ENCODE peak calls at places on chromosomes 7 and 10, in nine cellular contexts. One of them, this sample, is unnamed.

GRCh38 chr10:26480909-26481703 is 43.0 kb downstream of the APBB1IP start:
- DNase-seq in HCT116: no peak
- DNase-seq in tibial nerve: no peak
- DNase-seq in esophagus muscularis mucosa: no peak
- DNase-seq in esophagus squamous epithelium: no peak
- DNase-seq in NB4: peak; percentile 77
- DNase-seq in right lobe of liver: no peak
- DNase-seq in spleen: no peak
- DNase-seq in body of pancreas: no peak
- DNase-seq in this sample: no peak

GRCh38 chr10:31677198-31678138 is 251.2 kb downstream of the ARHGAP12 start:
- DNase-seq in HCT116: no peak
- DNase-seq in esophagus squamous epithelium: no peak
- DNase-seq in esophagus muscularis mucosa: no peak
- DNase-seq in spleen: no peak
- DNase-seq in tibial nerve: no peak
- DNase-seq in NB4: no peak
- DNase-seq in right lobe of liver: no peak
- DNase-seq in body of pancreas: no peak
- DNase-seq in this sample: no peak

GRCh38 chr7:155303039-155303593 is 5.4 kb downstream of the INSIG1 start:
- DNase-seq in HCT116: no peak
- DNase-seq in NB4: no peak
- DNase-seq in right lobe of liver: peak; percentile 72
- DNase-seq in esophagus squamous epithelium: no peak
- DNase-seq in tibial nerve: no peak
- DNase-seq in spleen: no peak
- DNase-seq in body of pancreas: no peak
- DNase-seq in esophagus muscularis mucosa: no peak
- DNase-seq in this sample: no peak

GRCh38 chr7:149732611-149733010 is 40.8 kb downstream of the ZNF467 start:
- DNase-seq in right lobe of liver: no peak
- DNase-seq in body of pancreas: no peak
- DNase-seq in spleen: peak; percentile 28
- DNase-seq in esophagus muscularis mucosa: no peak
- DNase-seq in HCT116: no peak
- DNase-seq in NB4: no peak
- DNase-seq in esophagus squamous epithelium: no peak
- DNase-seq in tibial nerve: no peak
- DNase-seq in this sample: no peak

GRCh38 chr10:117137031-117137910 is 799 bp downstream of the VAX1 start:
- DNase-seq in HCT116: no peak
- DNase-seq in tibial nerve: no peak
- DNase-seq in NB4: no peak
- DNase-seq in esophagus muscularis mucosa: no peak
- DNase-seq in spleen: no peak
- DNase-seq in right lobe of liver: peak; percentile 53
- DNase-seq in esophagus squamous epithelium: no peak
- DNase-seq in body of pancreas: no peak
- DNase-seq in this sample: no peak

GRCh38 chr7:23472974-23473847 is 2.9 kb upstream of the IGF2BP3 start:
- DNase-seq in esophagus muscularis mucosa: peak; percentile 53
- DNase-seq in NB4: peak; percentile 62
- DNase-seq in esophagus squamous epithelium: no peak
- DNase-seq in spleen: no peak
- DNase-seq in right lobe of liver: no peak
- DNase-seq in body of pancreas: no peak
- DNase-seq in HCT116: no peak
- DNase-seq in tibial nerve: no peak
- DNase-seq in this sample: peak; percentile 73

GRCh38 chr10:49594594-49594993 is 15.5 kb upstream of the SLC18A3 start:
- DNase-seq in right lobe of liver: no peak
- DNase-seq in esophagus muscularis mucosa: peak; percentile 78
- DNase-seq in spleen: no peak
- DNase-seq in body of pancreas: peak; percentile 43
- DNase-seq in esophagus squamous epithelium: no peak
- DNase-seq in NB4: peak; percentile 68
- DNase-seq in tibial nerve: no peak
- DNase-seq in HCT116: peak; percentile 37
- DNase-seq in this sample: peak; percentile 17

GRCh38 chr7:151311294-151311864 is 30.2 kb upstream of the NUB1 start:
- DNase-seq in spleen: no peak
- DNase-seq in tibial nerve: no peak
- DNase-seq in body of pancreas: no peak
- DNase-seq in HCT116: no peak
- DNase-seq in esophagus squamous epithelium: no peak
- DNase-seq in right lobe of liver: no peak
- DNase-seq in esophagus muscularis mucosa: no peak
- DNase-seq in NB4: peak; percentile 72
- DNase-seq in this sample: peak; percentile 39

GRCh38 chr7:69598081-69598486 is at the start of gene AUTS2:
- DNase-seq in esophagus muscularis mucosa: peak; percentile 95
- DNase-seq in right lobe of liver: peak; percentile 85
- DNase-seq in spleen: peak; percentile 93
- DNase-seq in body of pancreas: peak; percentile 77
- DNase-seq in HCT116: no peak
- DNase-seq in tibial nerve: peak; percentile 80
- DNase-seq in NB4: peak; percentile 98
- DNase-seq in esophagus squamous epithelium: peak; percentile 7
- DNase-seq in this sample: peak; percentile 63

GRCh38 chr7:69599211-69599878 is 1.1 kb downstream of the AUTS2 start:
- DNase-seq in tibial nerve: no peak
- DNase-seq in spleen: peak; percentile 79
- DNase-seq in NB4: peak; percentile 60
- DNase-seq in right lobe of liver: no peak
- DNase-seq in esophagus muscularis mucosa: no peak
- DNase-seq in HCT116: no peak
- DNase-seq in esophagus squamous epithelium: no peak
- DNase-seq in body of pancreas: peak; percentile 14
- DNase-seq in this sample: no peak

GRCh38 chr7:69599879-69600764 is 1.8 kb downstream of the AUTS2 start:
- DNase-seq in HCT116: no peak
- DNase-seq in esophagus muscularis mucosa: no peak
- DNase-seq in esophagus squamous epithelium: no peak
- DNase-seq in spleen: peak; percentile 76
- DNase-seq in NB4: peak; percentile 59
- DNase-seq in tibial nerve: no peak
- DNase-seq in body of pancreas: no peak
- DNase-seq in right lobe of liver: no peak
- DNase-seq in this sample: no peak

GRCh38 chr7:69597278-69598076 is 798 bp upstream of the AUTS2 start:
- DNase-seq in esophagus squamous epithelium: no peak
- DNase-seq in HCT116: no peak
- DNase-seq in esophagus muscularis mucosa: peak; percentile 93
- DNase-seq in body of pancreas: peak; percentile 23
- DNase-seq in spleen: peak; percentile 89
- DNase-seq in tibial nerve: peak; percentile 35
- DNase-seq in NB4: peak; percentile 93
- DNase-seq in right lobe of liver: peak; percentile 66
- DNase-seq in this sample: no peak

DNA sequence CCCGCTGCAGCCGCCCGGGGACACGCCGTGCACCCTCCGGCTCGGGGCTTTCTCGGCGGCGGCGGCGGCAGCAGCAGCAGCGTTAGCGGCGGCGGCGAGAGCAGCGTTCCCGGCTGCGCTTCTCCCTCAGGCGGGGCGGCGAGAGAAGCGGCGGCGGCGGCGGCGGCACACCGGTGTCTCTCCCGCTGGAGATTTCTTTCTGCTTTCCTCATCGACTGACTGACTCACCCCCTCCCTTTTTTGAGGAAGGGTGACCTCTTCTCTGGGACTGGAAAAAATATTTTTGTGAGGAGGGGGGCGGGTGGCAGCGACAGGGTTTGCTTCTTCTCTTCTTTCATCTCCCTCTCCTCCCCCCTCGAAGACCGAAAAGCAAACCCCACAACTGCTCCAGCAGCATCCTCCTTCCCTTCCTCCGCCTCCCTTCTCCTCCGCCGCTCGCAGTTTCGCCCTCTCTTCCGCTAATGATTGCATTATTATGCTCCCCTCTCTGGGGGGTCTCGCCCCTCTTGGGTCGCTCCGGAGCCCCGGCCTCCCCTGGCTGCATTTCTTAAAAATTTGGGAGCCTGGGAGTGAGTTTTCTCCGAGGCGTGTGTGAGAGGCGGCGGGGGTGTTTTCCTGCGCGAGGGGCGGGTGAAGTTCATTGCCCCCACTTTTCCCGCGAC is 343 bp downstream of the AUTS2 start:
- DNase-seq in body of pancreas: no peak
- DNase-seq in esophagus squamous epithelium: no peak
- DNase-seq in right lobe of liver: no peak
- DNase-seq in tibial nerve: no peak
- DNase-seq in HCT116: no peak
- DNase-seq in esophagus muscularis mucosa: no peak
- DNase-seq in NB4: peak; percentile 78
- DNase-seq in spleen: peak; percentile 83
- DNase-seq in this sample: no peak
- TF ChIP-seq POLR2A in body of pancreas: no peak
- TF ChIP-seq POLR2A in esophagus squamous epithelium: peak; percentile 39
- TF ChIP-seq POLR2A in right lobe of liver: peak; percentile 46
- TF ChIP-seq POLR2A in tibial nerve: peak; percentile 47
- TF ChIP-seq POLR2A in HCT116: no peak
- TF ChIP-seq POLR2A in esophagus muscularis mucosa: no peak
- TF ChIP-seq POLR2A in NB4: no peak
- TF ChIP-seq POLR2A in spleen: no peak
- TF ChIP-seq POLR2A in this sample: no peak

DNA sequence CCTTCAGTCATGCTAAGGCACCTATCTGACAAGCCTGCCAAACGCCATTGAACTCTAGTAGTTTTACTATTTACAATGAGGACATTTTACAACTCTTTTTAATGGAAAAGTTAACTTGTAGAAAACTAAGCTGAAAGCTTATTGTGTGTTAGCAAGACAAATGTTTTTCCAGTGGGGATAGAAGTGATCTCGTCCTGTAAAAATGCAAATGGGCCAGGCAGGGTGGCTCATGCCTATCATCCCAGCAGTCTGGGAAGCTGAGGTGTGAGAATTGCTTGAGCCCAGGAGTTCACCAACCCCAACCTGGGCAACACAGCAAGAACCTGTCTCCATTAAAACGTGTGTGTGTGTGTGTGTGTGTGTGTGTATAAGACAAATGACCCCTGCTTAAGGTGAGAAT is 1.2 kb upstream of the VOPP1 start:
- DNase-seq in HCT116: no peak
- DNase-seq in spleen: no peak
- DNase-seq in body of pancreas: no peak
- DNase-seq in right lobe of liver: no peak
- DNase-seq in esophagus muscularis mucosa: no peak
- DNase-seq in NB4: no peak
- DNase-seq in esophagus squamous epithelium: no peak
- DNase-seq in tibial nerve: no peak
- DNase-seq in this sample: no peak
- TF ChIP-seq POLR2A in HCT116: no peak
- TF ChIP-seq POLR2A in spleen: no peak
- TF ChIP-seq POLR2A in body of pancreas: no peak
- TF ChIP-seq POLR2A in right lobe of liver: no peak
- TF ChIP-seq POLR2A in esophagus muscularis mucosa: no peak
- TF ChIP-seq POLR2A in NB4: no peak
- TF ChIP-seq POLR2A in esophagus squamous epithelium: no peak
- TF ChIP-seq POLR2A in tibial nerve: no peak
- TF ChIP-seq POLR2A in this sample: no peak

GRCh38 chr7:27128776-27129728 is 1.5 kb downstream of the HOXA4 start:
- DNase-seq in NB4: no peak
- DNase-seq in HCT116: no peak
- DNase-seq in spleen: no peak
- DNase-seq in right lobe of liver: no peak
- DNase-seq in esophagus muscularis mucosa: no peak
- DNase-seq in esophagus squamous epithelium: no peak
- DNase-seq in tibial nerve: no peak
- DNase-seq in body of pancreas: no peak
- DNase-seq in this sample: no peak

GRCh38 chr7:27129729-27130539 is 623 bp downstream of the HOXA4 start:
- DNase-seq in tibial nerve: no peak
- DNase-seq in HCT116: no peak
- DNase-seq in spleen: no peak
- DNase-seq in esophagus muscularis mucosa: no peak
- DNase-seq in NB4: peak; percentile 80
- DNase-seq in right lobe of liver: no peak
- DNase-seq in esophagus squamous epithelium: no peak
- DNase-seq in body of pancreas: no peak
- DNase-seq in this sample: peak; percentile 34

GRCh38 chr7:27131390-27131819 is 848 bp upstream of the HOXA4 start:
- DNase-seq in spleen: no peak
- DNase-seq in esophagus muscularis mucosa: no peak
- DNase-seq in HCT116: no peak
- DNase-seq in right lobe of liver: no peak
- DNase-seq in body of pancreas: no peak
- DNase-seq in esophagus squamous epithelium: no peak
- DNase-seq in NB4: no peak
- DNase-seq in tibial nerve: no peak
- DNase-seq in this sample: no peak

GRCh38 chr7:27132214-27132613 is 1.7 kb upstream of the HOXA4 start:
- DNase-seq in esophagus muscularis mucosa: no peak
- DNase-seq in NB4: no peak
- DNase-seq in right lobe of liver: no peak
- DNase-seq in HCT116: no peak
- DNase-seq in esophagus squamous epithelium: no peak
- DNase-seq in body of pancreas: no peak
- DNase-seq in tibial nerve: no peak
- DNase-seq in spleen: no peak
- DNase-seq in this sample: no peak

DNA sequence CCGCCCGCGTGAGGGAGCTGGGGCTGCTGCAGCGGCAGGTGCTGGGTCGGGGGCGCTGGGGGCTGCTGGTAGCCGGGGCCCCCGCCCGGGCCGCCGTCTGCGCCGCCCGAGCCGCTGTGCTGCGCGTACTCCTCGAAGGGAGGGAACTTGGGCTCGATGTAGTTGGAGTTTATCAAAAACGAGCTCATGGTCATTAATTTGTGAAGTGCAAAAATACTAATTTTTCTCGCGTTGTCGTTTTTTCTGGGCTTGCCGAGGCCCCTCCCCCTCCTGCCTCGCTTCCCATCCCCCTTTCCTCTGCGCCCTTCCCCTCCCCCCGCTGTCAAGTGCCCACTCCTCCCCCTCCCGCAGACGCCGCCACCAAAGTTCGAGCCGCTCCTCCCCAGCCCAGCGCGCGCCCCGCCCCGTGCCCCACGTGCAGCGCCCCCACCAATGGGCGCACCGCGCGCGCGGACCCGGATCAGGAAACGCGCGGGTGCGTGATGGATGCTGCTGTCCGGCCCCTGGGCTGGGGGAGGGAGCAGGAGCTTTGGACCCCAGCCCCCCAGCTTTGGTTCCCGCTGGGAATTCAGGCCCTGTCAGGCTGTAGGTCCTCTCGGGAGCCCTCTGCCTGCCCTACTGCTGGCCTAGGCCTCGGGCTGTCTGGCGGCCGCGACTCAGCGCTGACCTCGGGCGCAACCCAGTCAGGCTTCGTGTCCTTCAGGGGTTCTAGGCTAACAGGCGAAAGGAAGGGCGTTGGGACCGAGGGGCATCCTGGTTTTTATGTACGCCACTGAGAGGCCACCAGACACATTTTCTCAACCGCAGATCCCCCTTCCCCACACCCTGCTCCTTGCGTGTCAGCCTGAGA is at the start of gene HOXA4:
- DNase-seq in tibial nerve: peak; percentile 90
- DNase-seq in esophagus squamous epithelium: peak; percentile 39
- DNase-seq in NB4: peak; percentile 95
- DNase-seq in esophagus muscularis mucosa: no peak
- DNase-seq in body of pancreas: peak; percentile 55
- DNase-seq in spleen: peak; percentile 91
- DNase-seq in HCT116: no peak
- DNase-seq in right lobe of liver: peak; percentile 88
- DNase-seq in this sample: peak; percentile 88
- TF ChIP-seq POLR2A in tibial nerve: peak; percentile 69
- TF ChIP-seq POLR2A in esophagus squamous epithelium: peak; percentile 94
- TF ChIP-seq POLR2A in NB4: peak; percentile 76
- TF ChIP-seq POLR2A in esophagus muscularis mucosa: peak; percentile 91
- TF ChIP-seq POLR2A in body of pancreas: no peak
- TF ChIP-seq POLR2A in spleen: peak; percentile 70
- TF ChIP-seq POLR2A in HCT116: peak; percentile 63
- TF ChIP-seq POLR2A in right lobe of liver: peak; percentile 30
- TF ChIP-seq POLR2A in this sample: peak; percentile 17

DNA sequence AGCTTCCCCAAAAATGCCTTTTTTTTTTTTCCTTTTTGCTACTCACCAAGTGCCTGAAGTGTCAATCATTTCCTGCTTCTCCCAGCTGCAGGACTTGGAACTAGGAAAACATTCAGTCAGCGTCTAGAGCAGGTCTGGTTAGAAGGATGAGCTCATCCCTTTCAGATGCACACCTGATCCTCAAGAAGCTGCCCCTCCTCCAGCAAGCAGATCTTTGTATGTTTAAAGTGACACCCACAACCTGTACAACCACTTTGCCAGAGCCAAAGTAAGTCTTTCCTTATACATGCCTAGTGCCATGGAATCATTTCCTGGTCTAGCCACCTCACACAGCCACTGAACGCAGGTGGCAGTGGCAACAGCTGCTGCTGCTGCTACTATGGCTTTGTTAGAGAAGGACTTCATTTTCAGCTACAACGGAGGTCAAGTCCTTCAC is 10.4 kb upstream of the USP54 start:
- DNase-seq in NB4: no peak
- DNase-seq in esophagus squamous epithelium: no peak
- DNase-seq in body of pancreas: peak; percentile 69
- DNase-seq in spleen: no peak
- DNase-seq in tibial nerve: no peak
- DNase-seq in right lobe of liver: no peak
- DNase-seq in esophagus muscularis mucosa: no peak
- DNase-seq in HCT116: no peak
- DNase-seq in this sample: no peak
- TF ChIP-seq POLR2A in NB4: no peak
- TF ChIP-seq POLR2A in esophagus squamous epithelium: no peak
- TF ChIP-seq POLR2A in body of pancreas: peak; percentile 14
- TF ChIP-seq POLR2A in spleen: no peak
- TF ChIP-seq POLR2A in tibial nerve: no peak
- TF ChIP-seq POLR2A in right lobe of liver: no peak
- TF ChIP-seq POLR2A in esophagus muscularis mucosa: no peak
- TF ChIP-seq POLR2A in HCT116: no peak
- TF ChIP-seq POLR2A in this sample: no peak

This sample was measured in erythroblast.